ENCODE peak calls at places on chromosomes 7 and 10, in nine cellular contexts. Y is AG09309, P is AG09319, N is MCF 10A, V is prostate gland, I is progenitor cell of endocrine pancreas, R is astrocyte of the spinal cord, J is left ventricle myocardium inferior, H is body of pancreas. B is an unnamed sample.

GRCh38 chr10:89327803-89328441 is at the start of gene IFIT3:
- DNase-seq in Y (peak), P (peak), N (peak), V (peak), I (no peak), R (peak), J (peak), H (peak), B (peak)

GRCh38 chr10:97412891-97413304 is 11.8 kb upstream of the RRP12 start:
- DNase-seq in Y (no peak), P (no peak), N (peak), V (peak), I (no peak), R (no peak), J (no peak), H (no peak), B (no peak)

GRCh38 chr10:115030483-115031200 is 62.5 kb upstream of the ATRNL1 start:
- DNase-seq in Y (no peak), P (no peak), N (no peak), V (no peak), I (no peak), R (no peak), J (no peak), H (no peak), B (no peak)

GRCh38 chr7:98265841-98266271 is 13.8 kb upstream of the TECPR1 start:
- DNase-seq in Y (no peak), P (no peak), N (no peak), V (no peak), I (no peak), R (peak), J (no peak), H (no peak), B (no peak)

GRCh38 chr10:35127289-35127891 is 744 bp downstream of the CREM start:
- DNase-seq in Y (no peak), P (peak), N (peak), V (peak), I (peak), R (peak), J (peak), H (peak), B (peak)

GRCh38 chr7:121153995-121154394 is 165.5 kb downstream of the CPED1 start:
- DNase-seq in Y (peak), P (peak), N (no peak), V (no peak), I (no peak), R (no peak), J (no peak), H (no peak), B (no peak)

GRCh38 chr7:135745702-135746312 is 2.8 kb downstream of the FAM180A start:
- DNase-seq in Y (peak), P (peak), N (peak), V (no peak), I (no peak), R (peak), J (peak), H (peak), B (peak)

GRCh38 chr7:97022451-97023306 is 2.0 kb downstream of the DLX5 start:
- DNase-seq in Y (no peak), P (no peak), N (no peak), V (no peak), I (no peak), R (no peak), J (no peak), H (no peak), B (no peak)

GRCh38 chr10:71971769-71972555 is 7.8 kb downstream of the CHST3 start:
- DNase-seq in Y (no peak), P (no peak), N (no peak), V (no peak), I (no peak), R (no peak), J (no peak), H (no peak), B (no peak)

GRCh38 chr10:80442879-80443278 is 11.2 kb upstream of the TSPAN14 start:
- DNase-seq in Y (no peak), P (no peak), N (no peak), V (no peak), I (no peak), R (no peak), J (no peak), H (no peak), B (no peak)

GRCh38 chr7:155444746-155445145 is 13.2 kb upstream of the EN2 start:
- DNase-seq in Y (no peak), P (no peak), N (no peak), V (no peak), I (no peak), R (no peak), J (no peak), H (no peak), B (no peak)

GRCh38 chr7:90064370-90064769 is 89.9 kb upstream of the STEAP1 start:
- DNase-seq in Y (no peak), P (no peak), N (no peak), V (no peak), I (no peak), R (no peak), J (no peak), H (no peak), B (no peak)

GRCh38 chr10:108566216-108567107 is 1356.8 kb downstream of the XPNPEP1 start:
- DNase-seq in Y (no peak), P (no peak), N (no peak), V (no peak), I (no peak), R (no peak), J (no peak), H (no peak), B (peak)

GRCh38 chr7:12517451-12517850 is 53.1 kb upstream of the SCIN start:
- DNase-seq in Y (no peak), P (no peak), N (no peak), V (no peak), I (no peak), R (no peak), J (no peak), H (no peak), B (no peak)

GRCh38 chr10:81007872-81008271 is 470.2 kb downstream of the SH2D4B start:
- DNase-seq in Y (no peak), P (no peak), N (no peak), V (no peak), I (no peak), R (no peak), J (no peak), H (no peak), B (no peak)

GRCh38 chr10:110172155-110172554 is 35.2 kb upstream of the MXI1 start:
- DNase-seq in Y (no peak), P (no peak), N (peak), V (no peak), I (no peak), R (no peak), J (no peak), H (no peak), B (no peak)

GRCh38 chr7:155166108-155166507 is 96.0 kb downstream of the HTR5A start:
- DNase-seq in Y (no peak), P (no peak), N (no peak), V (no peak), I (no peak), R (no peak), J (no peak), H (no peak), B (no peak)

GRCh38 chr7:151375530-151376217 is 34.1 kb downstream of the NUB1 start:
- DNase-seq in Y (no peak), P (no peak), N (no peak), V (no peak), I (no peak), R (no peak), J (no peak), H (no peak), B (no peak)

GRCh38 chr7:101114492-101114891 is 12.4 kb upstream of the SERPINE1 start:
- DNase-seq in Y (no peak), P (no peak), N (no peak), V (no peak), I (no peak), R (no peak), J (no peak), H (no peak), B (no peak)

GRCh38 chr7:91379246-91379645 is 115.0 kb downstream of the FZD1 start:
- DNase-seq in Y (no peak), P (no peak), N (no peak), V (no peak), I (no peak), R (peak), J (no peak), H (no peak), B (no peak)

GRCh38 chr7:105268511-105269392 is 120.0 kb downstream of the SRPK2 start:
- DNase-seq in Y (no peak), P (peak), N (peak), V (peak), I (no peak), R (peak), J (no peak), H (peak), B (no peak)

DNA sequence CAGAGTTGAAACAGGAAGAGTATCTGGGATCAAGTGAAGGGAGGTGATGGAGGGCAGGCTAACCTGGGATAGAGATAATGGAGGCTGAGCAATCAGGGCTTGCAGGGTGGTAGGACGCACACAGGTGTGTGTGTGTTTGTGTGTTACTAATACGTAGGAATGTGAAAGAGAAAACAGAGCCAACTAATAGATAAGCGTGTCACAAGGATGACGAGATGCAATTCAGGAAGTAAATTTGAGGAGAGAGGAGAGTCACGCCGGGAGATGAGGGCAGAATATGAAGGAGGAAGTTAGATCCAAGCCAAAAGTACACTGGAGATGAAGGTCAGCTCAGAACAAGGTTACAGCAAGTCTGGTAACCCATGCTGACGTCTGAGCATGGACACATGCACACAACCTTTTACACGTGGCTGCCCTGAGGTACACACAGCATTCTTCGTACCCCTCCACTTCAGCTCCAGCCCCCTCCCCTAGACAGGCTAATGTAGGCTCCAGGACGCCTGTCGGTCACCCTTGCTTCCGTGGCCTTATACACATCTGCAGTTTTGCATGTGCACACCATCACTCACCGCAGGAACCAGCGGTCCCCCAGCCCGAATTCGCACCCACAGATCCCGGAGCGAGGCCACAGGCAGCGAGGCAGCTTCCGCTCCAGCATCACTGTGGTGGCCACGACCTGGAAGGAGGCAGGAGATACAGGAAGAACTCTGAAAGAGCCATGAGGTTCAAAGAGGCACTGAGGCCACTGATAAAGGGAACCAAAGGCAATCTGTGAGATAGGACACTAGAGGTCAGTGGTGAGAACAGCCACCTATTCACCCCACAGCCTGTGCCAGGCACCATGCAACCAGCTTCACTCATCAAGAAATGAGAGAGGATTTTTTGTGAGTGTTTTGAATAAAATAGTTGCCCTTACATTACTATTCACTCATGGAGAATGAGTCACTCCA is 23.7 kb upstream of the TRPV6 start:
- DNase-seq in Y (no peak), P (no peak), N (peak), V (no peak), I (no peak), R (no peak), J (no peak), H (peak), B (no peak)
- TF ChIP-seq CTCF in Y (peak), P (no peak), N (peak), V (no peak), I (peak), R (no peak), J (peak), H (peak), B (peak)

DNA sequence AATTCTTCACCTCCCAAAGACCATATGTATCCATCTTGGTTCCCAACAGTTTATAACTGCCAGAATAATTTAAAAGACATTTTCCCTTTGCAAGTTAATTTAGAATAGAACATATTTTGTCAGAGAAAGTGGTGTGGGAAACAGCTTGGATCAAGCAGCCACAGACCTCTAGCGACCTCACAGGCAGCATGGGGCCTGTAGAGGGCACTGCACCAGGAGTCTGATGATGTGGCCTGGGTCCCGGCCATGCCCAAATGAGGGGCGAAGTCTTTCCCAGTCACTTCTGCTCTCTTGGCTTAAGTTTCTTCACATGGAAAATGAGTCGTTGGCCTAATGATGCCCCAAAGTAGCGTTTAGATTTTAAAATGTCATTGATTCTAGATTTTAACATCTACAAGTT is 243.2 kb downstream of the SDK1 start:
- DNase-seq in Y (no peak), P (no peak), N (no peak), V (no peak), I (no peak), R (no peak), J (no peak), H (no peak), B (no peak)
- TF ChIP-seq CTCF in Y (no peak), P (no peak), N (no peak), V (no peak), I (peak), R (no peak), J (no peak), H (no peak), B (no peak)

GRCh38 chr10:11741608-11742007 is 574 bp upstream of the ECHDC3 start:
- DNase-seq in Y (no peak), P (no peak), N (no peak), V (no peak), I (no peak), R (no peak), J (no peak), H (no peak), B (no peak)
- TF ChIP-seq CTCF in Y (no peak), P (no peak), N (no peak), V (no peak), I (no peak), R (no peak), J (no peak), H (no peak), B (no peak)

GRCh38 chr7:82740246-82740848 is 296.8 kb upstream of the CACNA2D1 start:
- DNase-seq in Y (no peak), P (peak), N (peak), V (no peak), I (peak), R (peak), J (no peak), H (peak), B (no peak)
- TF ChIP-seq CTCF in Y (peak), P (peak), N (peak), V (no peak), I (peak), R (peak), J (peak), H (peak), B (peak)

B was measured in right lobe of liver.